ENCODE peak calls at places on chromosomes 7 and 10, in seven cellular contexts. Q is HCT116, A is prostate gland, Y is Panc1, M is HepG2, D is suprapubic skin, J is vagina. I is an unnamed sample.

GRCh38 chr10:52757777-52758176 is 14.8 kb downstream of the MBL2 start:
- DNase-seq in D (no peak), Y (no peak), J (no peak), Q (no peak), A (no peak), M (no peak), I (no peak)

GRCh38 chr10:81157649-81158048 is 619.9 kb downstream of the SH2D4B start:
- DNase-seq in M (no peak), A (no peak), J (no peak), Q (no peak), Y (no peak), D (no peak), I (no peak)

GRCh38 chr7:148800677-148801076 is 83.4 kb downstream of the EZH2 start:
- DNase-seq in J (no peak), A (no peak), Y (no peak), M (no peak), Q (no peak), D (no peak), I (no peak)

GRCh38 chr10:130740788-130741785 is 570.4 kb downstream of the TCERG1L start:
- DNase-seq in D (peak; percentile 34), Q (no peak), A (no peak), Y (no peak), J (no peak), M (no peak), I (peak; percentile 38)

GRCh38 chr10:24891823-24892222 is 60.6 kb downstream of the PRTFDC1 start:
- DNase-seq in Q (peak; percentile 68), M (no peak), J (no peak), Y (no peak), D (no peak), A (no peak), I (no peak)

GRCh38 chr10:34523017-34523767 is 291.9 kb downstream of the PARD3 start:
- DNase-seq in A (no peak), M (no peak), Y (no peak), Q (no peak), J (no peak), D (no peak), I (no peak)

GRCh38 chr7:24349339-24349738 is 65.3 kb downstream of the NPY start:
- DNase-seq in A (no peak), D (no peak), M (no peak), J (no peak), Q (no peak), Y (no peak), I (no peak)

GRCh38 chr7:30771859-30772429 is 727 bp downstream of the MINDY4 start:
- DNase-seq in J (no peak), Q (no peak), A (no peak), M (no peak), Y (no peak), D (no peak), I (no peak)

GRCh38 chr10:99849525-99849924 is 67.1 kb downstream of the ABCC2 start:
- DNase-seq in A (no peak), Y (no peak), Q (no peak), M (peak; percentile 85), J (no peak), D (no peak), I (no peak)

GRCh38 chr7:52537051-52537450 is 498.4 kb upstream of the POM121L12 start:
- DNase-seq in A (no peak), Y (no peak), Q (no peak), D (no peak), M (no peak), J (no peak), I (no peak)

GRCh38 chr7:25781704-25782103 is 370.3 kb upstream of the NFE2L3 start:
- DNase-seq in D (no peak), J (no peak), M (no peak), Y (no peak), A (no peak), Q (no peak), I (no peak)

GRCh38 chr7:32658034-32658944 is 163.0 kb downstream of the AVL9 start:
- DNase-seq in J (no peak), Y (peak; percentile 75), A (no peak), D (no peak), M (no peak), Q (peak; percentile 84), I (no peak)

GRCh38 chr7:29647020-29647654 is 83.5 kb downstream of the PRR15 start:
- DNase-seq in D (no peak), Q (no peak), M (no peak), A (no peak), J (no peak), Y (no peak), I (no peak)

GRCh38 chr7:1899201-1899600 is 229.1 kb downstream of the ELFN1 start:
- DNase-seq in M (no peak), D (no peak), Q (no peak), Y (no peak), A (no peak), J (no peak), I (no peak)

GRCh38 chr7:155993420-155994252 is 181.4 kb upstream of the SHH start:
- DNase-seq in M (no peak), Q (no peak), Y (no peak), A (peak; percentile 54), D (no peak), J (peak; percentile 91), I (no peak)

GRCh38 chr10:132257271-132257670 is 50.5 kb downstream of the STK32C start:
- DNase-seq in D (no peak), M (no peak), Q (no peak), A (no peak), J (no peak), Y (no peak), I (no peak)

GRCh38 chr7:74627699-74628411 is 29.7 kb upstream of the GTF2I start:
- DNase-seq in Q (no peak), Y (no peak), A (peak; percentile 46), D (no peak), M (peak; percentile 93), J (no peak), I (peak; percentile 74)

GRCh38 chr7:84218681-84219080 is 24.1 kb upstream of the SEMA3A start:
- DNase-seq in J (no peak), Y (no peak), A (no peak), Q (no peak), M (no peak), D (no peak), I (no peak)

GRCh38 chr10:79984851-79985250 is 35.9 kb upstream of the SFTPD start:
- DNase-seq in M (no peak), J (no peak), Q (peak; percentile 48), D (no peak), A (no peak), Y (no peak), I (no peak)

GRCh38 chr10:116208999-116209398 is 64.0 kb downstream of the GFRA1 start:
- DNase-seq in A (no peak), D (no peak), Q (no peak), J (no peak), M (no peak), Y (no peak), I (no peak)

GRCh38 chr7:154167051-154167450 is 114.9 kb downstream of the DPP6 start:
- DNase-seq in M (no peak), A (no peak), J (no peak), Q (no peak), D (no peak), Y (no peak), I (no peak)

GRCh38 chr7:130845581-130846085 is 111.6 kb upstream of the KLF14 start:
- DNase-seq in J (no peak), Q (peak; percentile 88), M (no peak), Y (no peak), D (no peak), A (no peak), I (no peak)

GRCh38 chr7:101630591-101630990 is 1.5 kb upstream of the MYL10 start:
- DNase-seq in D (no peak), A (no peak), Y (no peak), Q (no peak), J (no peak), M (no peak), I (no peak)

DNA sequence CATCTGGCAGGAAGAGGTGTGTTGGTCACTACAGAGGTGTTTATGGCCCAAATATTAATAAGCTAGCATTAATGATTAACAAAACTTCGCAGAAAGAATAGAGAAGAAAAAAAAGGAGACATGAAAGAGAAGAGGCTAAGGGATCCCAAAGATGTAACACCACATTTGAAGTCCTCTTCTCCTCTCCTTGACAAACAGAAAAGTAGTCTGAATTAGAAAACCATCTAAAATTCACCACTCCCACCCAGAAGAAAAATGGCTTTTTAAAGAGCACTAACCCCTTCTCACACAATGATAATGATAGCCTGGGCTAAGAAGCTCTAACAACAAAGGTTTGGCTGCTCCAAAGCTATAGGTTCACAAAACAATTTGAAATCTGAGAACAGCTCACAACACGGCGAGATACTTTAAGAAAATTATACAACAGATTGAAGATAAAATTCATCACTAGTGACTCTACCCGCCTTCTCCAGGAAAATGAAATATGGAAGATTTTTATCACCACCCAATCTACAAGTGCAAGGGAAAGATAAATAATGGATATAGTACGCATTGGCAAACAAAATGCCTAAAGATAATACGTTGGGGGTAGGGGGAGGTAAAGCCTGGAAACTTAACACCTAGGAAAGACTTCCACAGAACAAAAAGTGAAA is 7.4 kb downstream of the ITGB1 start:
- DNase-seq in Y (no peak), M (no peak), J (no peak), Q (no peak), A (no peak), D (no peak), I (no peak)
- H3K4me1 ChIP-seq in Y (peaks cover 72% of the 10 kb centered on the region), M (peaks cover 100% of the 10 kb centered on the region), J (peaks cover 92% of the 10 kb centered on the region), Q (peaks cover 89% of the 10 kb centered on the region), A (peaks cover 5% of the 10 kb centered on the region), D (peaks cover 86% of the 10 kb centered on the region), I (peaks cover 88% of the 10 kb centered on the region)

GRCh38 chr7:105896407-105896842 is 20.0 kb upstream of the ATXN7L1 start:
- DNase-seq in J (no peak), M (no peak), A (peak; percentile 16), Y (no peak), D (no peak), Q (no peak), I (no peak)
- H3K27ac ChIP-seq in J (no peak overlapping the region), M (no peak overlapping the region), A (no peak overlapping the region), Y (no peak overlapping the region), D (no peak overlapping the region), Q (no peak overlapping the region), I (peak overlapping the region; percentile 53)

GRCh38 chr7:106070201-106070551 is 41.9 kb downstream of the SYPL1 start:
- DNase-seq in D (no peak), Y (no peak), A (peak; percentile 63), Q (no peak), J (peak; percentile 89), M (no peak), I (no peak)
- TF ChIP-seq POLR2AphosphoS5 in D (no peak), Y (no peak), A (peak; percentile 56), Q (no peak), J (no peak), M (no peak), I (peak; percentile 8)

GRCh38 chr7:11747715-11748485 is 84.1 kb downstream of the THSD7A start:
- DNase-seq in Q (no peak), M (no peak), D (no peak), J (no peak), A (no peak), Y (no peak), I (no peak)

GRCh38 chr7:11737723-11738122 is 94.3 kb downstream of the THSD7A start:
- DNase-seq in M (no peak), A (no peak), D (no peak), J (no peak), Q (no peak), Y (no peak), I (no peak)

GRCh38 chr7:11746591-11746990 is 85.4 kb downstream of the THSD7A start:
- DNase-seq in A (no peak), J (no peak), Y (no peak), M (no peak), Q (no peak), D (no peak), I (no peak)

GRCh38 chr7:11742496-11742895 is 89.5 kb downstream of the THSD7A start:
- DNase-seq in Y (no peak), J (no peak), A (no peak), Q (peak; percentile 7), D (no peak), M (no peak), I (no peak)

GRCh38 chr7:11743016-11743415 is 89.0 kb downstream of the THSD7A start:
- DNase-seq in M (no peak), J (no peak), A (no peak), D (no peak), Q (no peak), Y (no peak), I (no peak)
- H3K4me1 ChIP-seq in M (no peaks in the 10 kb centered on the region), J (no peaks in the 10 kb centered on the region), A (no peaks in the 10 kb centered on the region), D (no peaks in the 10 kb centered on the region), Q (no peaks in the 10 kb centered on the region), Y (peaks cover 11% of the 10 kb centered on the region), I (no peaks in the 10 kb centered on the region)